ENCODE peak calls at places on chromosome 16, in six cellular contexts. One of them, this sample, is unnamed.

GRCh38 chr16:16861546-16861945 is 482.6 kb downstream of the NPIPA7 start:
- DNase-seq in HepG2: peak
- DNase-seq in stomach: peak
- DNase-seq in esophagus muscularis mucosa: no peak
- DNase-seq in tibial nerve: no peak
- DNase-seq in SK-N-SH: peak
- DNase-seq in this sample: peak

GRCh38 chr16:50616883-50617629 is 64.1 kb downstream of the SNX20 start:
- DNase-seq in HepG2: peak
- DNase-seq in stomach: peak
- DNase-seq in esophagus muscularis mucosa: no peak
- DNase-seq in tibial nerve: no peak
- DNase-seq in SK-N-SH: no peak
- DNase-seq in this sample: no peak

GRCh38 chr16:2308089-2308962 is 32.2 kb downstream of the ABCA3 start:
- DNase-seq in HepG2: no peak
- DNase-seq in stomach: no peak
- DNase-seq in esophagus muscularis mucosa: no peak
- DNase-seq in tibial nerve: no peak
- DNase-seq in SK-N-SH: no peak
- DNase-seq in this sample: no peak

GRCh38 chr16:24850289-24850931 is 4.6 kb downstream of the SLC5A11 start:
- DNase-seq in HepG2: no peak
- DNase-seq in stomach: no peak
- DNase-seq in esophagus muscularis mucosa: no peak
- DNase-seq in tibial nerve: no peak
- DNase-seq in SK-N-SH: no peak
- DNase-seq in this sample: no peak

GRCh38 chr16:22424161-22424937 is 49.9 kb upstream of the CDR2 start:
- DNase-seq in HepG2: no peak
- DNase-seq in stomach: no peak
- DNase-seq in esophagus muscularis mucosa: no peak
- DNase-seq in tibial nerve: peak
- DNase-seq in SK-N-SH: no peak
- DNase-seq in this sample: peak

GRCh38 chr16:4800290-4801041 is 2.0 kb downstream of the ROGDI start:
- DNase-seq in HepG2: peak
- DNase-seq in stomach: peak
- DNase-seq in esophagus muscularis mucosa: no peak
- DNase-seq in tibial nerve: no peak
- DNase-seq in SK-N-SH: no peak
- DNase-seq in this sample: no peak

GRCh38 chr16:17369441-17369951 is 101.3 kb downstream of the XYLT1 start:
- DNase-seq in HepG2: no peak
- DNase-seq in stomach: peak
- DNase-seq in esophagus muscularis mucosa: no peak
- DNase-seq in tibial nerve: no peak
- DNase-seq in SK-N-SH: no peak
- DNase-seq in this sample: no peak

GRCh38 chr16:3607634-3608033 is 3.8 kb downstream of the SLX4 start:
- DNase-seq in HepG2: no peak
- DNase-seq in stomach: no peak
- DNase-seq in esophagus muscularis mucosa: no peak
- DNase-seq in tibial nerve: no peak
- DNase-seq in SK-N-SH: no peak
- DNase-seq in this sample: no peak

GRCh38 chr16:89595330-89596060 is 17.9 kb upstream of the DPEP1 start:
- DNase-seq in HepG2: no peak
- DNase-seq in stomach: no peak
- DNase-seq in esophagus muscularis mucosa: no peak
- DNase-seq in tibial nerve: no peak
- DNase-seq in SK-N-SH: no peak
- DNase-seq in this sample: no peak

GRCh38 chr16:73192227-73192894 is 144.4 kb upstream of the ZFHX3 start:
- DNase-seq in HepG2: no peak
- DNase-seq in stomach: no peak
- DNase-seq in esophagus muscularis mucosa: no peak
- DNase-seq in tibial nerve: no peak
- DNase-seq in SK-N-SH: no peak
- DNase-seq in this sample: no peak

GRCh38 chr16:27427538-27427937 is 25.6 kb downstream of the IL21R start:
- DNase-seq in HepG2: no peak
- DNase-seq in stomach: peak
- DNase-seq in esophagus muscularis mucosa: no peak
- DNase-seq in tibial nerve: no peak
- DNase-seq in SK-N-SH: no peak
- DNase-seq in this sample: no peak

GRCh38 chr16:66845791-66846221 is 1.6 kb downstream of the CA7 start:
- DNase-seq in HepG2: no peak
- DNase-seq in stomach: no peak
- DNase-seq in esophagus muscularis mucosa: no peak
- DNase-seq in tibial nerve: no peak
- DNase-seq in SK-N-SH: no peak
- DNase-seq in this sample: no peak

GRCh38 chr16:73125860-73126259 is 77.9 kb upstream of the ZFHX3 start:
- DNase-seq in HepG2: no peak
- DNase-seq in stomach: no peak
- DNase-seq in esophagus muscularis mucosa: no peak
- DNase-seq in tibial nerve: no peak
- DNase-seq in SK-N-SH: no peak
- DNase-seq in this sample: no peak

GRCh38 chr16:67161595-67162058 is 1.9 kb downstream of the FBXL8 start:
- DNase-seq in HepG2: no peak
- DNase-seq in stomach: no peak
- DNase-seq in esophagus muscularis mucosa: no peak
- DNase-seq in tibial nerve: no peak
- DNase-seq in SK-N-SH: no peak
- DNase-seq in this sample: peak

GRCh38 chr16:11587643-11588247 is 1.0 kb upstream of the LITAF start:
- DNase-seq in HepG2: no peak
- DNase-seq in stomach: no peak
- DNase-seq in esophagus muscularis mucosa: no peak
- DNase-seq in tibial nerve: no peak
- DNase-seq in SK-N-SH: peak
- DNase-seq in this sample: no peak

GRCh38 chr16:84117482-84117843 is 721 bp upstream of the MBTPS1 start:
- DNase-seq in HepG2: no peak
- DNase-seq in stomach: no peak
- DNase-seq in esophagus muscularis mucosa: no peak
- DNase-seq in tibial nerve: no peak
- DNase-seq in SK-N-SH: peak
- DNase-seq in this sample: no peak

GRCh38 chr16:47888142-47888541 is 267.7 kb downstream of the ABCC12 start:
- DNase-seq in HepG2: peak
- DNase-seq in stomach: no peak
- DNase-seq in esophagus muscularis mucosa: no peak
- DNase-seq in tibial nerve: no peak
- DNase-seq in SK-N-SH: no peak
- DNase-seq in this sample: no peak

GRCh38 chr16:1430759-1431496 is at the start of gene PERCC1:
- DNase-seq in HepG2: peak
- DNase-seq in stomach: peak
- DNase-seq in esophagus muscularis mucosa: no peak
- DNase-seq in tibial nerve: no peak
- DNase-seq in SK-N-SH: peak
- DNase-seq in this sample: no peak

GRCh38 chr16:67770371-67770991 is 35.9 kb downstream of the RANBP10 start:
- DNase-seq in HepG2: no peak
- DNase-seq in stomach: no peak
- DNase-seq in esophagus muscularis mucosa: no peak
- DNase-seq in tibial nerve: no peak
- DNase-seq in SK-N-SH: no peak
- DNase-seq in this sample: no peak

GRCh38 chr16:57741660-57742191 is 6.2 kb downstream of the KATNB1 start:
- DNase-seq in HepG2: no peak
- DNase-seq in stomach: no peak
- DNase-seq in esophagus muscularis mucosa: no peak
- DNase-seq in tibial nerve: no peak
- DNase-seq in SK-N-SH: no peak
- DNase-seq in this sample: peak

GRCh38 chr16:55324491-55325447 is 766 bp downstream of the IRX6 start:
- DNase-seq in HepG2: no peak
- DNase-seq in stomach: no peak
- DNase-seq in esophagus muscularis mucosa: no peak
- DNase-seq in tibial nerve: no peak
- DNase-seq in SK-N-SH: peak
- DNase-seq in this sample: no peak

GRCh38 chr16:86827521-86827920 is 249.2 kb downstream of the FOXL1 start:
- DNase-seq in HepG2: no peak
- DNase-seq in stomach: no peak
- DNase-seq in esophagus muscularis mucosa: no peak
- DNase-seq in tibial nerve: no peak
- DNase-seq in SK-N-SH: no peak
- DNase-seq in this sample: no peak

GRCh38 chr16:11233727-11234376 is 22.2 kb downstream of the SOCS1 start:
- DNase-seq in HepG2: no peak
- DNase-seq in stomach: no peak
- DNase-seq in esophagus muscularis mucosa: no peak
- DNase-seq in tibial nerve: no peak
- DNase-seq in SK-N-SH: no peak
- DNase-seq in this sample: no peak

GRCh38 chr16:89195521-89196171 is 4.7 kb downstream of the SLC22A31 start:
- DNase-seq in HepG2: no peak
- DNase-seq in stomach: no peak
- DNase-seq in esophagus muscularis mucosa: no peak
- DNase-seq in tibial nerve: no peak
- DNase-seq in SK-N-SH: no peak
- DNase-seq in this sample: no peak

GRCh38 chr16:89951509-89951908 is 3.0 kb downstream of the DEF8 start:
- DNase-seq in HepG2: no peak
- DNase-seq in stomach: no peak
- DNase-seq in esophagus muscularis mucosa: no peak
- DNase-seq in tibial nerve: no peak
- DNase-seq in SK-N-SH: no peak
- DNase-seq in this sample: no peak

GRCh38 chr16:1964046-1964505 is 550 bp downstream of the RPS2 start:
- DNase-seq in HepG2: no peak
- DNase-seq in stomach: no peak
- DNase-seq in esophagus muscularis mucosa: no peak
- DNase-seq in tibial nerve: no peak
- DNase-seq in SK-N-SH: no peak
- DNase-seq in this sample: peak

DNA sequence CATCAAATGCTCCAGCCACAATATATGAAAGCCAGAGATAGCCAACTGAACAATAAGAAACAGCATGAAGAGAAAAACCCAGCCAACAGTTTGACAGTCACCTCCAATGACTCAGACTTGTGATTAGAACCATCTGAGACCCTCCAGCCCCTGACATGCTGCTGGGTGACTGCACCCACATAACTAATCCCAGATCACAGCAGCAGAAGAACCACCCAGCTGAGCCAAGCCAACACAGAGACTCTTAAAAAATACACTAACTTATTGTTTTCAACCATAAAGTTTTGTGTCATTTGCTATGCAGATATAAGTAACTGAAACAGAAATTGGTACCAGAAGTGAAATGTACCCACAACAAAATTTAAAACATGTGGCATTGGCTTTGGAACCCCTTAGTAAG is 314.3 kb upstream of the DYNLRB2 start:
- DNase-seq in HepG2: no peak
- DNase-seq in stomach: no peak
- DNase-seq in esophagus muscularis mucosa: no peak
- DNase-seq in tibial nerve: no peak
- DNase-seq in SK-N-SH: no peak
- DNase-seq in this sample: no peak
- TF ChIP-seq EP300 in HepG2: no peak
- TF ChIP-seq EP300 in stomach: no peak
- TF ChIP-seq EP300 in esophagus muscularis mucosa: no peak
- TF ChIP-seq EP300 in tibial nerve: no peak
- TF ChIP-seq EP300 in SK-N-SH: no peak
- TF ChIP-seq EP300 in this sample: no peak

DNA sequence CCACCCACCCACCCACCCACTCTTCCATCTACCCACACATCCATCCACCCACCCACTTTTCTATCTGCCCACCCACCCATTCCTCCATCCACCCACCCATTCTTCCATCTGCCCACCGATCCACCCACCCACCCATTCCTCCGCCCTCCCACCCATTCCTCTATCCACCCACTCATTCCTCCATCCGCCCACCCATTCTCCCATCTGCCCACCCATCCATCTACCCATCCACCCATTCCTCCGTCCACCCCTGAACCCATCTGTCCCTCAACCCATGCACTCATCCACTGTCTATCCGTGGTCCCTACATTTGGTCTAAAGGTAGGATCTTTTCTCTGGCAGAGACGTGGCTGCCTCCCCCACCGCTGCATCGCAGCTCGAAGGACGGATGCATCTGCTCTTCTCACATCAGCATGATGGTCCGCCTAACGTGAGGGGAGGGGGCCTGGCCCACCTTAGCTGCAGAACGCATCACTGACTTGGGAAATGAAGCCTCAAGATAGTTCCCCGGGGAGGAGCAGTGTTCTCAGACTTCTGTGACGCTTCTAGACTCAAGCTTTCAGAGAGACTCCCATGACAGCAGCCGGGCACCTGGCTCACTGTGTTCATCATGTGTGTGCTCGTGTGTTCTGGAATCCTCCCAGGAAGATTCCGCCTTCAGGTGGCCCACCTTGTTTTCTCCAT is 17.2 kb upstream of the GSE1 start:
- DNase-seq in HepG2: no peak
- DNase-seq in stomach: no peak
- DNase-seq in esophagus muscularis mucosa: no peak
- DNase-seq in tibial nerve: no peak
- DNase-seq in SK-N-SH: no peak
- DNase-seq in this sample: no peak
- H3K4me3 ChIP-seq in HepG2: no peak
- H3K4me3 ChIP-seq in stomach: no peak
- H3K4me3 ChIP-seq in esophagus muscularis mucosa: no peak
- H3K4me3 ChIP-seq in tibial nerve: no peak
- H3K4me3 ChIP-seq in SK-N-SH: no peak
- H3K4me3 ChIP-seq in this sample: no peak

GRCh38 chr16:8760021-8760420 is 37.4 kb downstream of the TMEM186 start:
- DNase-seq in HepG2: no peak
- DNase-seq in stomach: no peak
- DNase-seq in esophagus muscularis mucosa: no peak
- DNase-seq in tibial nerve: no peak
- DNase-seq in SK-N-SH: no peak
- DNase-seq in this sample: no peak

GRCh38 chr16:8758022-8758421 is 39.4 kb downstream of the TMEM186 start:
- DNase-seq in HepG2: no peak
- DNase-seq in stomach: no peak
- DNase-seq in esophagus muscularis mucosa: no peak
- DNase-seq in tibial nerve: no peak
- DNase-seq in SK-N-SH: no peak
- DNase-seq in this sample: no peak

GRCh38 chr16:8752706-8753105 is 44.7 kb downstream of the TMEM186 start:
- DNase-seq in HepG2: no peak
- DNase-seq in stomach: no peak
- DNase-seq in esophagus muscularis mucosa: no peak
- DNase-seq in tibial nerve: no peak
- DNase-seq in SK-N-SH: no peak
- DNase-seq in this sample: no peak

GRCh38 chr16:8753411-8754054 is 43.9 kb downstream of the TMEM186 start:
- DNase-seq in HepG2: no peak
- DNase-seq in stomach: peak
- DNase-seq in esophagus muscularis mucosa: no peak
- DNase-seq in tibial nerve: no peak
- DNase-seq in SK-N-SH: no peak
- DNase-seq in this sample: no peak

GRCh38 chr16:8756755-8757154 is 40.7 kb downstream of the TMEM186 start:
- DNase-seq in HepG2: no peak
- DNase-seq in stomach: no peak
- DNase-seq in esophagus muscularis mucosa: no peak
- DNase-seq in tibial nerve: no peak
- DNase-seq in SK-N-SH: no peak
- DNase-seq in this sample: peak
- TF ChIP-seq CTCF in HepG2: no peak
- TF ChIP-seq CTCF in stomach: no peak
- TF ChIP-seq CTCF in esophagus muscularis mucosa: no peak
- TF ChIP-seq CTCF in tibial nerve: no peak
- TF ChIP-seq CTCF in SK-N-SH: no peak
- TF ChIP-seq CTCF in this sample: no peak

GRCh38 chr16:81405702-81406113 is 38.9 kb upstream of the CMIP start:
- DNase-seq in HepG2: peak
- DNase-seq in stomach: peak
- DNase-seq in esophagus muscularis mucosa: no peak
- DNase-seq in tibial nerve: no peak
- DNase-seq in SK-N-SH: no peak
- DNase-seq in this sample: no peak
- TF ChIP-seq EP300 in HepG2: peak
- TF ChIP-seq EP300 in stomach: no peak
- TF ChIP-seq EP300 in esophagus muscularis mucosa: no peak
- TF ChIP-seq EP300 in tibial nerve: no peak
- TF ChIP-seq EP300 in SK-N-SH: no peak
- TF ChIP-seq EP300 in this sample: no peak